ENCODE peak calls at places on chromosomes 2 and 18, in nine cellular contexts. S is heart right ventricle; M is A549; I is body of pancreas; R is CD4-positive, CD25-positive, alpha-beta regulatory T cell; W is PC-3; L is breast epithelium; P is upper lobe of right lung; V is cardiac muscle cell. D is an unnamed sample.

GRCh38 chr2:149579972-149580882 is 7.3 kb downstream of the MMADHC start:
- DNase-seq in V (no peak), R (no peak), S (no peak), P (no peak), W (no peak), I (no peak), M (no peak), L (no peak), D (no peak)

GRCh38 chr2:5035134-5035533 is 657.0 kb upstream of the SOX11 start:
- DNase-seq in R (no peak), S (no peak), I (no peak), V (no peak), L (no peak), W (no peak), M (no peak), P (no peak), D (no peak)

GRCh38 chr2:227241005-227241404 is 76.6 kb downstream of the COL4A3 start:
- DNase-seq in W (no peak), L (no peak), S (no peak), V (no peak), P (no peak), R (no peak), I (no peak), M (no peak), D (no peak)

GRCh38 chr2:239944706-239945551 is 80.2 kb downstream of the NDUFA10 start:
- DNase-seq in P (peak), I (peak), S (no peak), W (no peak), M (no peak), R (no peak), L (peak), V (no peak), D (peak)

GRCh38 chr2:228657807-228658402 is 476.4 kb upstream of the SPHKAP start:
- DNase-seq in V (peak), M (peak), I (no peak), L (no peak), R (no peak), W (peak), S (no peak), P (no peak), D (no peak)

GRCh38 chr2:53842891-53843290 is 16.9 kb downstream of the GPR75 start:
- DNase-seq in S (no peak), M (no peak), W (no peak), L (no peak), P (no peak), I (no peak), R (no peak), V (no peak), D (no peak)

GRCh38 chr2:23692263-23692662 is 234.7 kb downstream of the ATAD2B start:
- DNase-seq in M (no peak), P (no peak), S (no peak), W (no peak), L (peak), V (no peak), I (no peak), R (no peak), D (no peak)

GRCh38 chr2:184685999-184686841 is 87.9 kb downstream of the ZNF804A start:
- DNase-seq in I (no peak), W (no peak), L (no peak), P (peak), S (no peak), R (no peak), V (no peak), M (no peak), D (no peak)

GRCh38 chr2:146666336-146666735 is 1178.5 kb upstream of the ACVR2A start:
- DNase-seq in L (no peak), W (peak), R (no peak), M (no peak), I (no peak), V (no peak), P (no peak), S (no peak), D (no peak)

GRCh38 chr2:144358979-144359541 is 160.9 kb downstream of the ZEB2 start:
- DNase-seq in V (no peak), S (no peak), M (no peak), R (no peak), L (no peak), I (no peak), P (no peak), W (peak), D (no peak)

GRCh38 chr2:163664610-163665009 is 71.2 kb downstream of the FIGN start:
- DNase-seq in I (no peak), L (no peak), S (no peak), M (no peak), P (no peak), W (peak), V (no peak), R (no peak), D (no peak)

GRCh38 chr2:177758591-177759371 is 313.8 kb downstream of the PDE11A start:
- DNase-seq in W (peak), R (no peak), V (peak), M (no peak), L (no peak), P (no peak), S (no peak), I (peak), D (peak)

GRCh38 chr2:221571108-221571390 is 1.1 kb downstream of the EPHA4 start:
- DNase-seq in V (no peak), W (no peak), R (peak), S (no peak), P (no peak), M (no peak), L (no peak), I (no peak), D (no peak)

GRCh38 chr2:183035298-183035953 is 2.8 kb downstream of the NCKAP1 start:
- DNase-seq in P (no peak), I (no peak), W (peak), R (no peak), S (no peak), L (no peak), M (no peak), V (no peak), D (no peak)

GRCh38 chr18:33870059-33870458 is 292.0 kb downstream of the ASXL3 start:
- DNase-seq in I (no peak), M (no peak), L (no peak), R (no peak), S (no peak), V (peak), W (no peak), P (no peak), D (no peak)

GRCh38 chr2:212136216-212136795 is 402.3 kb downstream of the ERBB4 start:
- DNase-seq in R (no peak), L (no peak), M (no peak), S (no peak), P (no peak), V (no peak), W (no peak), I (no peak), D (no peak)

GRCh38 chr2:134201559-134201958 is 52.3 kb upstream of the MGAT5 start:
- DNase-seq in S (peak), L (no peak), R (no peak), M (no peak), V (no peak), P (no peak), I (peak), W (no peak), D (no peak)

GRCh38 chr2:73109796-73110540 is 2.8 kb downstream of the RAB11FIP5 start:
- DNase-seq in R (no peak), I (no peak), M (no peak), V (no peak), P (no peak), S (no peak), W (no peak), L (peak), D (no peak)
- H3K27ac ChIP-seq in R (no peak), I (no peak), M (peak), V (no peak), P (no peak), S (peak), W (no peak), L (no peak), D (no peak)

GRCh38 chr18:22284581-22285230 is 115.3 kb downstream of the GATA6 start:
- DNase-seq in S (no peak), P (no peak), V (no peak), R (no peak), W (no peak), L (no peak), I (no peak), M (no peak), D (no peak)

GRCh38 chr18:22285299-22286140 is 116.1 kb downstream of the GATA6 start:
- DNase-seq in I (peak), M (no peak), R (no peak), S (no peak), W (peak), P (no peak), V (no peak), L (no peak), D (no peak)

GRCh38 chr18:22290004-22290403 is 120.6 kb downstream of the GATA6 start:
- DNase-seq in L (no peak), W (no peak), M (no peak), V (no peak), S (no peak), I (no peak), P (no peak), R (no peak), D (no peak)

GRCh38 chr18:22283397-22283796 is 114.0 kb downstream of the GATA6 start:
- DNase-seq in W (no peak), S (no peak), V (no peak), L (no peak), I (no peak), M (no peak), P (no peak), R (no peak), D (no peak)

DNA sequence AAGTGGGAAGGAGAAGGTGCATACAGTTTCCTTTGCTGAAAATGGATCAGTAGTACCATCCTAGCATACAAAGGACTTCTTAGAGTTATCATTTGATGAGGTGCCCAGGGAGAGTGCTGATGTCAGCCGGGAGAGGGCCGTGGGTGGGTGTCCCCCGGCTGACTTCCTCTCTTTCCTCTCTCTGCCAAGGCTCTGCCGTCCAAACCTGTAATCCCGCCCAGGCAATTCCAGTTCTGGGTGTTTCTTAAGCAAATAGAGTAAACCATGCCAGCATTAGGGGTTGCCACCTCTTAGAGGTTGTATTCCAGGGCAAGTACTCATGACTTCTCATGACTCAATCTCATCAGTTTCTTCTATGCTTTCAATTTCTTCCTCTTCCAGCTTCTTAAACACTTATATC is 117.2 kb downstream of the GATA6 start:
- DNase-seq in S (no peak), W (peak), L (no peak), V (no peak), P (peak), M (no peak), I (peak), R (no peak), D (no peak)
- H3K27ac ChIP-seq in S (peak), W (peak), L (peak), V (no peak), P (no peak), M (peak), I (no peak), R (no peak), D (no peak)

DNA sequence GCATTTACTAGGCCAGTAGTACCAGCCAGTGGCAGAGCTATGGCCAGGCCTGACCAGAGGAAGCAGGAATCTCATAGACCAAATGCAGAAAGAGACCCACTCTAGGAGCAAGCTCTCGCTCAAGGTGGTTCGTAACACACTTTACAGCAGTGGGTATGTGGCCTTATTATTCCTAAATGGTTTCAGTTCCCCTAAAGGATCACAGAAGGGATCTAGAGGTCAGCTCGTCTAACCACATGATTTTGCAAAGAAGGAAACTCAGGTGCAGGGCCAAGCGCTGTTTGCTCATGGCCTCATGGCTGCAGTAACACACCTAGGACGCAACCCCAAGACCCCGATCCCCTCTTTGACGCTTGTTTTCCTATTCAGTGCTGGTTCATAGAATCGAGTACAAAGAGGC is 65.5 kb upstream of the ATG16L1 start:
- DNase-seq in R (no peak), S (no peak), V (peak), L (no peak), W (no peak), M (no peak), P (no peak), I (no peak), D (no peak)
- H3K27ac ChIP-seq in R (no peak), S (no peak), V (peak), L (no peak), W (no peak), M (no peak), P (no peak), I (no peak), D (no peak)

GRCh38 chr2:222572264-222572721 is 83.6 kb downstream of the FARSB start:
- DNase-seq in W (peak), L (no peak), S (no peak), M (no peak), R (no peak), P (no peak), I (no peak), V (no peak), D (no peak)
- H3K27ac ChIP-seq in W (peak), L (peak), S (peak), M (peak), R (no peak), P (no peak), I (peak), V (peak), D (no peak)

GRCh38 chr2:42216712-42217111 is 47.6 kb downstream of the EML4 start:
- DNase-seq in W (no peak), M (no peak), L (no peak), V (no peak), I (no peak), S (no peak), P (no peak), R (no peak), D (no peak)

GRCh38 chr2:42211291-42211690 is 42.1 kb downstream of the EML4 start:
- DNase-seq in I (no peak), W (no peak), R (no peak), S (no peak), P (no peak), M (no peak), V (no peak), L (no peak), D (no peak)

GRCh38 chr2:42217307-42217706 is 48.2 kb downstream of the EML4 start:
- DNase-seq in S (no peak), L (no peak), R (no peak), P (no peak), I (no peak), V (no peak), W (no peak), M (no peak), D (no peak)

GRCh38 chr2:42217914-42218313 is 48.8 kb downstream of the EML4 start:
- DNase-seq in V (no peak), M (no peak), P (no peak), I (no peak), W (no peak), R (no peak), L (no peak), S (no peak), D (no peak)

GRCh38 chr2:42214669-42215068 is 45.5 kb downstream of the EML4 start:
- DNase-seq in W (no peak), L (no peak), I (no peak), S (no peak), M (no peak), V (no peak), R (no peak), P (no peak), D (no peak)
- H3K27ac ChIP-seq in W (no peak), L (no peak), I (no peak), S (no peak), M (peak), V (no peak), R (no peak), P (no peak), D (no peak)

DNA sequence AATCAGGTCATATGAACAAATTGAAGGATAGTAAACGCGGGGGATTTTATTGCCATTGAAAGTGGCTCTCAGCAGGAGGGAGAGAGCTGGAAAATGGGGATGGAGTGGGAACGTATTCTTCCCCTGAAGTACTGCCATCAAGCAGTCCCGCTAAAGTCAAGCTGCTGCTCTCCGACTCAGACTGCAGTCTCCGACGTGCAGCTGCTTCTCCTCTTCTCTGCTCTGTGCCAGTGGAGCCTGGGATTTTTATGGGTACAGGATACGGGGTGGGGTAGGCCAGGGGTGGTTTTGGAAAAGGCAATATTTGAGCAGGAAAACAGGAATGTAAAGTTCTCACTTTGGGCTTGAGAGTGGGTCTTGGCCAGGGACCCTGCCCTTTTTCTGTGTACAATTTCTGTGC is 33.0 kb downstream of the KCTD18 start:
- DNase-seq in L (no peak), V (no peak), R (no peak), P (no peak), W (no peak), M (no peak), S (no peak), I (no peak), D (no peak)
- H3K27ac ChIP-seq in L (no peak), V (no peak), R (no peak), P (no peak), W (no peak), M (peak), S (peak), I (no peak), D (peak)

GRCh38 chr2:120240901-120241429 is 11.7 kb upstream of the RALB start:
- DNase-seq in P (no peak), R (no peak), V (no peak), L (peak), I (no peak), S (no peak), W (no peak), M (no peak), D (no peak)
- H3K27ac ChIP-seq in P (no peak), R (no peak), V (no peak), L (no peak), I (no peak), S (peak), W (no peak), M (peak), D (no peak)

GRCh38 chr2:168312036-168312822 is 64.8 kb upstream of the STK39 start:
- DNase-seq in L (no peak), M (no peak), P (no peak), W (no peak), I (no peak), S (no peak), V (no peak), R (no peak), D (no peak)

GRCh38 chr2:168307379-168307778 is 60.0 kb upstream of the STK39 start:
- DNase-seq in W (no peak), L (no peak), M (no peak), S (no peak), P (no peak), I (no peak), V (no peak), R (no peak), D (no peak)

GRCh38 chr2:168314236-168314635 is 66.8 kb upstream of the STK39 start:
- DNase-seq in I (no peak), L (no peak), M (no peak), S (no peak), R (no peak), P (no peak), V (no peak), W (no peak), D (no peak)

GRCh38 chr2:168311265-168311925 is 64.0 kb upstream of the STK39 start:
- DNase-seq in I (no peak), L (no peak), S (no peak), M (no peak), R (no peak), V (peak), P (no peak), W (no peak), D (no peak)

DNA sequence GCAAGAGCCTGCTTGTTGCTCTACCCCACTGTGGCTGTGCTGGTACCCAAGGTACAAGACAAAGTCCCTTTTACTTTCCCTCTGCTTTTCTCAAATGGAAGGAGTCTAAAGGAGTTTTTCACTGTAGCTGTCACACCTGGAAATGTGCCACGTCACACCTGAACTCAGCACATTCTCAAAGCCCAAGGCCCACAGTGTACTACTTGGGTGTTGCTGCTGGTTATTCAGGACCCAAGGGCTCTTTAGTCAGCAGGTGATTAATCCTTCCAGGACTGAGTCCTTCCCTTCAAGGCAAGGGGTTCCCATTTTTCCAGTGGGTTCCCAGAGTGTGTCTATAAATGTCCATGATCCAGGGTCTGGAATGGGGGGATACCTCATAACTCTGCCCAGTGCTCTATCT is 63.2 kb upstream of the STK39 start:
- DNase-seq in I (no peak), W (no peak), P (no peak), M (no peak), V (no peak), R (no peak), L (no peak), S (no peak), D (no peak)
- H3K27ac ChIP-seq in I (no peak), W (no peak), P (no peak), M (no peak), V (no peak), R (no peak), L (no peak), S (no peak), D (no peak)

D was measured in substantia nigra.